ENCODE peak calls at places on chromosomes 13 and 19, in seven cellular contexts. T is HepG2, C is HCT116, P is H1, Y is SK-N-SH, X is GM12878, Z is K562. E is an unnamed sample.

GRCh38 chr19:18203408-18203862 is 407 bp downstream of the RAB3A start:
- DNase-seq in X (no peak), P (no peak), Y (peak), Z (peak), T (no peak), C (no peak), E (no peak)

GRCh38 chr13:26476111-26476743 is 81.3 kb upstream of the WASF3 start:
- DNase-seq in Z (no peak), P (peak), T (peak), Y (no peak), X (no peak), C (no peak), E (no peak)

GRCh38 chr13:36454121-36454520 is 21.8 kb downstream of the CCNA1 start:
- DNase-seq in T (no peak), P (no peak), X (no peak), C (no peak), Z (no peak), Y (no peak), E (no peak)

GRCh38 chr19:19366691-19367396 is 38.6 kb upstream of the GATAD2A start:
- DNase-seq in Z (peak), Y (peak), P (peak), X (no peak), T (peak), C (peak), E (no peak)

GRCh38 chr13:69291292-69291906 is 816.2 kb upstream of the ATXN8OS start:
- DNase-seq in T (no peak), C (no peak), X (no peak), Z (peak), Y (no peak), P (no peak), E (no peak)

GRCh38 chr13:96229356-96229755 is 139.4 kb downstream of the HS6ST3 start:
- DNase-seq in Z (peak), X (no peak), T (peak), Y (peak), C (peak), P (no peak), E (peak)

GRCh38 chr13:62280590-62280989 is 864.9 kb upstream of the PCDH20 start:
- DNase-seq in P (no peak), T (no peak), Z (no peak), Y (no peak), C (no peak), X (peak), E (no peak)

GRCh38 chr13:41756198-41756885 is 204.6 kb downstream of the VWA8 start:
- DNase-seq in C (no peak), Z (no peak), T (no peak), P (no peak), X (no peak), Y (no peak), E (no peak)

GRCh38 chr13:42001580-42001979 is 40.7 kb upstream of the VWA8 start:
- DNase-seq in T (no peak), P (peak), X (no peak), Z (peak), C (no peak), Y (no peak), E (no peak)

GRCh38 chr19:17136026-17136425 is 60.4 kb downstream of the MYO9B start:
- DNase-seq in Y (no peak), C (no peak), X (no peak), P (peak), T (no peak), Z (no peak), E (no peak)

GRCh38 chr13:48078251-48078656 is 16.6 kb downstream of the MED4 start:
- DNase-seq in X (peak), T (peak), C (peak), Z (no peak), Y (no peak), P (no peak), E (no peak)
- TF ChIP-seq SIN3A in X (no peak), T (no peak), C (no peak), Z (no peak), Y (no peak), P (no peak), E (no peak)

DNA sequence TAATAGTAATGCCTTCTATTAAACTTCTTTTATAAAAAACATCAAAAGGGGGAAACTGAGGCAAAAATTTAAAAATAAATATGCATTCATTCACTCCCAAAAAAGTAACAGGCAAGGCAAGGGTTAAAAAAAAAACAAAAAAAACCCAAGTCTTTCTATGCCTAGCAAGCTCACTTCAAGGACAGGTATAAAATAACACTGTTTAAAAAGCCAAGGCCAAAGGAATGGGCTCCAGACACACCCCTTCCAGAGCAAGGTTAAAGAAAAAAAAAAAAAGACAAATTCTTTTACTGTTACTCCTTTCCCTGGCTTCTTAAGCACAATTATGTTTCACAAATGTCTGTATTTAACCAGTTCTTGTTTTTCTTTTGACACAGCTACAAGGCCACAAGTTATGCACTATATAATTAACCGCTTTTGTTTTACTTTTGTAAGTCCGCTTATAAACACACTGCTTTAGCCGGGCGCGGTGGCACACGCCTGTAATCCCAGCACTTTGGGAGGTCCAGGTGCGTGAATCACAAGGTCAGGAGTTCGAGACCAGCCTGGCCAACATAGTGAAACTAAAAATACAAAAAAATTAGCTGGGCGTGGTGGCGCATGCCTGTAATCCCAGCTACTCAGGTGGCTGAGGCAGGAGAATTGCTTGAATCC is 3.6 kb downstream of the SIGLEC11 start:
- DNase-seq in Y (no peak), Z (no peak), C (no peak), T (no peak), X (no peak), P (no peak), E (no peak)
- TF ChIP-seq SIN3A in Y (no peak), Z (no peak), C (no peak), T (no peak), X (no peak), P (no peak), E (no peak)

GRCh38 chr19:58354478-58355030 is 1.3 kb upstream of the A1BG start:
- DNase-seq in X (no peak), Z (no peak), T (no peak), Y (no peak), C (no peak), P (no peak), E (no peak)
- TF ChIP-seq SIN3A in X (no peak), Z (no peak), T (no peak), Y (no peak), C (no peak), P (no peak), E (no peak)

GRCh38 chr13:98103942-98104880 is 38.7 kb upstream of the FARP1 start:
- DNase-seq in T (peak), C (no peak), X (no peak), P (no peak), Y (peak), Z (no peak), E (no peak)
- TF ChIP-seq SIN3A in T (no peak), C (no peak), X (no peak), P (no peak), Y (no peak), Z (no peak), E (no peak)

GRCh38 chr19:40445945-40446784 is 2.0 kb upstream of the SERTAD3 start:
- DNase-seq in C (no peak), X (no peak), Y (no peak), P (peak), T (no peak), Z (peak), E (no peak)
- TF ChIP-seq SIN3A in C (no peak), X (no peak), Y (no peak), P (no peak), T (no peak), Z (no peak), E (no peak)

E was measured in Panc1.